ENCODE peak calls at places on chromosomes 12 and 14, in five cellular contexts. T, B, O, Y and S are unnamed samples.
A peak's percentile ranks its signal among the peaks of the same experiment; 100 is the strongest.

GRCh38 chr14:77615231-77616132 is 955 bp downstream of the SPTLC2 start:
- DNase-seq in T (peak; percentile 50), B (peak; percentile 35), O (peak; percentile 20), Y (no peak), S (no peak)

GRCh38 chr12:93682846-93683261 is 5.7 kb downstream of the CRADD start:
- DNase-seq in T (no peak), B (no peak), O (no peak), Y (no peak), S (no peak)

GRCh38 chr14:68734231-68734732 is 58.6 kb downstream of the ZFP36L1 start:
- DNase-seq in T (no peak), B (peak; percentile 22), O (peak; percentile 40), Y (no peak), S (peak; percentile 38)

GRCh38 chr12:106309671-106310313 is 7.3 kb downstream of the TCP11L2 start:
- DNase-seq in T (peak; percentile 81), B (peak; percentile 92), O (no peak), Y (no peak), S (no peak)

GRCh38 chr12:111363578-111363977 is 5.3 kb downstream of the PHETA1 start:
- DNase-seq in T (peak; percentile 26), B (peak; percentile 44), O (no peak), Y (no peak), S (no peak)

GRCh38 chr12:44507471-44507870 is 368.6 kb downstream of the NELL2 start:
- DNase-seq in T (no peak), B (no peak), O (no peak), Y (no peak), S (no peak)

GRCh38 chr14:65103150-65103760 is 938 bp upstream of the MAX start:
- DNase-seq in T (peak; percentile 36), B (no peak), O (peak; percentile 8), Y (peak; percentile 56), S (no peak)

GRCh38 chr12:114916531-114916930 is 232.6 kb upstream of the TBX3 start:
- DNase-seq in T (no peak), B (peak; percentile 11), O (no peak), Y (no peak), S (no peak)

GRCh38 chr12:48980953-48981756 is 3.0 kb downstream of the WNT1 start:
- DNase-seq in T (peak; percentile 47), B (no peak), O (peak; percentile 44), Y (peak; percentile 70), S (no peak)

GRCh38 chr14:103136388-103137271 is 13.4 kb downstream of the TNFAIP2 start:
- DNase-seq in T (peak; percentile 66), B (peak; percentile 34), O (no peak), Y (no peak), S (no peak)

GRCh38 chr12:131388164-131388795 is 322.6 kb upstream of the SFSWAP start:
- DNase-seq in T (no peak), B (no peak), O (no peak), Y (no peak), S (no peak)

GRCh38 chr14:34665785-34666425 is 36.0 kb upstream of the SNX6 start:
- DNase-seq in T (peak; percentile 84), B (peak; percentile 92), O (peak; percentile 15), Y (no peak), S (no peak)

GRCh38 chr14:68476965-68477455 is 315.9 kb downstream of the ZFP36L1 start:
- DNase-seq in T (no peak), B (no peak), O (no peak), Y (no peak), S (no peak)

GRCh38 chr14:55807059-55807499 is 227.1 kb downstream of the KTN1 start:
- DNase-seq in T (peak; percentile 28), B (peak; percentile 85), O (peak; percentile 75), Y (no peak), S (no peak)

GRCh38 chr14:35032562-35032961 is 13.5 kb upstream of the FAM177A1 start:
- DNase-seq in T (no peak), B (no peak), O (no peak), Y (no peak), S (no peak)

GRCh38 chr12:88418856-88419497 is 161.3 kb downstream of the KITLG start:
- DNase-seq in T (peak; percentile 75), B (peak; percentile 54), O (no peak), Y (no peak), S (no peak)

GRCh38 chr12:9759680-9760592 is 765 bp downstream of the CD69 start:
- DNase-seq in T (no peak), B (no peak), O (no peak), Y (no peak), S (no peak)

GRCh38 chr14:102684276-102684663 is 91.8 kb downstream of the RCOR1 start:
- DNase-seq in T (no peak), B (no peak), O (no peak), Y (no peak), S (no peak)

GRCh38 chr12:54413284-54414190 is 5.5 kb downstream of the ITGA5 start:
- DNase-seq in T (no peak), B (peak; percentile 26), O (peak; percentile 64), Y (no peak), S (peak; percentile 59)

GRCh38 chr12:100675432-100675831 is 101.9 kb downstream of the GAS2L3 start:
- DNase-seq in T (peak; percentile 79), B (peak; percentile 34), O (no peak), Y (no peak), S (no peak)

GRCh38 chr12:20596036-20596435 is 99.1 kb upstream of the SLCO1C1 start:
- DNase-seq in T (no peak), B (no peak), O (no peak), Y (no peak), S (no peak)

GRCh38 chr14:53016491-53016890 is 65.6 kb upstream of the FERMT2 start:
- DNase-seq in T (peak; percentile 53), B (peak; percentile 69), O (no peak), Y (no peak), S (no peak)

GRCh38 chr14:88831285-88831684 is 6.8 kb downstream of the TTC8 start:
- DNase-seq in T (peak; percentile 82), B (peak; percentile 84), O (no peak), Y (no peak), S (no peak)

GRCh38 chr12:98635657-98636323 is 8.8 kb downstream of the IKBIP start:
- DNase-seq in T (peak; percentile 64), B (peak; percentile 85), O (no peak), Y (no peak), S (peak; percentile 27)

GRCh38 chr12:105716621-105717020 is 386.1 kb downstream of the C12orf75 start:
- DNase-seq in T (no peak), B (no peak), O (no peak), Y (no peak), S (no peak)

GRCh38 chr12:131454418-131455217 is 256.3 kb upstream of the SFSWAP start:
- DNase-seq in T (no peak), B (no peak), O (peak; percentile 58), Y (peak; percentile 66), S (peak; percentile 67)

GRCh38 chr12:93990832-93991748 is 157.3 kb upstream of the PLXNC1 start:
- DNase-seq in T (no peak), B (peak; percentile 47), O (no peak), Y (peak; percentile 53), S (no peak)

GRCh38 chr12:63151898-63152700 is 1.1 kb upstream of the AVPR1A start:
- DNase-seq in T (peak; percentile 82), B (peak; percentile 16), O (peak; percentile 20), Y (peak; percentile 40), S (peak; percentile 21)

GRCh38 chr14:99758915-99759545 is 34.2 kb upstream of the EML1 start:
- DNase-seq in T (no peak), B (no peak), O (no peak), Y (no peak), S (no peak)

GRCh38 chr12:12088761-12089160 is 18.0 kb downstream of the BCL2L14 start:
- DNase-seq in T (no peak), B (no peak), O (no peak), Y (no peak), S (no peak)

GRCh38 chr12:94134226-94134795 is 14.1 kb upstream of the PLXNC1 start:
- DNase-seq in T (peak; percentile 83), B (peak; percentile 25), O (peak; percentile 39), Y (no peak), S (no peak)